ENCODE peak calls at places on chromosomes 2 and 18, in seven cellular contexts. L is activated T-cell treated with anti-CD3 and anti-CD28 coated beads for 1 hour, D is HT-29, A is natural killer cell, R is WTC11, Q is SHP77, O is KBM-7. P is an unnamed sample.
A peak's percentile ranks its signal among the peaks of the same experiment; 100 is the strongest.

GRCh38 chr18:25147878-25148488 is 204.0 kb downstream of the ZNF521 start:
- DNase-seq in L (no peak), D (no peak), A (no peak), R (no peak), Q (no peak), O (no peak), P (no peak)

GRCh38 chr18:57088883-57089282 is 58.0 kb upstream of the BOD1L2 start:
- DNase-seq in L (no peak), D (peak; percentile 3), A (no peak), R (no peak), Q (no peak), O (no peak), P (peak; percentile 82)

GRCh38 chr18:5582054-5582453 is 38.3 kb upstream of the EPB41L3 start:
- DNase-seq in L (no peak), D (no peak), A (no peak), R (peak; percentile 25), Q (no peak), O (no peak), P (peak; percentile 9)

GRCh38 chr18:35203001-35203553 is 37.8 kb upstream of the ZNF397 start:
- DNase-seq in L (no peak), D (no peak), A (no peak), R (no peak), Q (no peak), O (no peak), P (peak; percentile 72)

GRCh38 chr2:40412456-40412855 is 39.4 kb downstream of the SLC8A1 start:
- DNase-seq in L (no peak), D (peak; percentile 40), A (no peak), R (no peak), Q (no peak), O (no peak), P (no peak)

GRCh38 chr2:17148298-17149228 is 369.7 kb downstream of the RAD51AP2 start:
- DNase-seq in L (no peak), D (peak; percentile 26), A (no peak), R (peak; percentile 55), Q (no peak), O (peak; percentile 28), P (no peak)

GRCh38 chr2:236399409-236399808 is 135.2 kb upstream of the ASB18 start:
- DNase-seq in L (no peak), D (no peak), A (no peak), R (no peak), Q (no peak), O (no peak), P (no peak)

GRCh38 chr18:10604178-10604577 is 78.4 kb downstream of the NAPG start:
- DNase-seq in L (no peak), D (no peak), A (no peak), R (no peak), Q (no peak), O (no peak), P (no peak)

GRCh38 chr2:216590780-216591179 is 42.4 kb upstream of the IGFBP2 start:
- DNase-seq in L (no peak), D (no peak), A (no peak), R (peak; percentile 26), Q (no peak), O (peak; percentile 73), P (peak; percentile 7)

GRCh38 chr2:221318751-221319150 is 253.4 kb downstream of the EPHA4 start:
- DNase-seq in L (no peak), D (no peak), A (no peak), R (no peak), Q (no peak), O (no peak), P (no peak)

GRCh38 chr2:152400607-152401214 is 65.7 kb downstream of the FMNL2 start:
- DNase-seq in L (no peak), D (no peak), A (no peak), R (no peak), Q (no peak), O (no peak), P (no peak)

GRCh38 chr18:3153107-3153704 is 66.6 kb downstream of the MYOM1 start:
- DNase-seq in L (no peak), D (peak; percentile 50), A (no peak), R (no peak), Q (no peak), O (no peak), P (no peak)

GRCh38 chr2:230202430-230203109 is 17.2 kb downstream of the SP110 start:
- DNase-seq in L (no peak), D (no peak), A (no peak), R (no peak), Q (no peak), O (no peak), P (no peak)

P was measured in NCI-H2171 treated with DMSO at 0.1 percent for 48 hours.